ENCODE peak calls at places on chromosome 4, in nine cellular contexts. B, F, V, L, Y, J, Z, I and H are unnamed samples.

GRCh38 chr4:3708103-3708510 is 58.1 kb upstream of the ADRA2C start:
- DNase-seq in B (no peak), F (peak), V (peak), L (no peak), Y (no peak), J (no peak), Z (no peak), I (no peak), H (no peak)

GRCh38 chr4:75786526-75786925 is 62.1 kb downstream of the USO1 start:
- DNase-seq in B (no peak), F (no peak), V (no peak), L (no peak), Y (no peak), J (no peak), Z (no peak), I (no peak), H (no peak)

GRCh38 chr4:107094332-107094731 is 58.2 kb upstream of the DKK2 start:
- DNase-seq in B (no peak), F (no peak), V (no peak), L (no peak), Y (no peak), J (no peak), Z (no peak), I (no peak), H (no peak)

GRCh38 chr4:105715692-105716278 is 7.2 kb downstream of the GSTCD start:
- DNase-seq in B (no peak), F (no peak), V (no peak), L (no peak), Y (peak), J (no peak), Z (no peak), I (peak), H (no peak)

GRCh38 chr4:140102406-140102805 is 51.6 kb downstream of the MAML3 start:
- DNase-seq in B (no peak), F (no peak), V (no peak), L (no peak), Y (no peak), J (no peak), Z (no peak), I (no peak), H (no peak)

GRCh38 chr4:85901500-85901899 is 426.6 kb downstream of the ARHGAP24 start:
- DNase-seq in B (no peak), F (no peak), V (no peak), L (no peak), Y (no peak), J (no peak), Z (no peak), I (no peak), H (no peak)

GRCh38 chr4:125315571-125316390 is 1.0 kb downstream of the FAT4 start:
- DNase-seq in B (peak), F (peak), V (peak), L (peak), Y (peak), J (peak), Z (no peak), I (no peak), H (no peak)

GRCh38 chr4:88957570-88957969 is 99.4 kb downstream of the FAM13A start:
- DNase-seq in B (no peak), F (no peak), V (no peak), L (no peak), Y (no peak), J (no peak), Z (no peak), I (no peak), H (no peak)

GRCh38 chr4:87120411-87121162 is 99.8 kb downstream of the KLHL8 start:
- DNase-seq in B (no peak), F (no peak), V (peak), L (peak), Y (no peak), J (no peak), Z (no peak), I (no peak), H (no peak)

GRCh38 chr4:122914292-122914904 is 8.0 kb downstream of the NUDT6 start:
- DNase-seq in B (no peak), F (no peak), V (no peak), L (no peak), Y (peak), J (no peak), Z (no peak), I (no peak), H (no peak)

GRCh38 chr4:122775039-122775438 is 42.5 kb downstream of the BBS12 start:
- DNase-seq in B (no peak), F (no peak), V (no peak), L (no peak), Y (no peak), J (no peak), Z (no peak), I (no peak), H (no peak)

GRCh38 chr4:94036964-94037363 is 170.7 kb upstream of the SMARCAD1 start:
- DNase-seq in B (no peak), F (no peak), V (no peak), L (no peak), Y (peak), J (no peak), Z (no peak), I (no peak), H (no peak)

GRCh38 chr4:184416913-184417734 is 57.2 kb downstream of the IRF2 start:
- DNase-seq in B (no peak), F (no peak), V (no peak), L (peak), Y (peak), J (no peak), Z (no peak), I (no peak), H (no peak)

GRCh38 chr4:40908297-40908696 is 158.5 kb downstream of the NSUN7 start:
- DNase-seq in B (peak), F (no peak), V (no peak), L (peak), Y (no peak), J (no peak), Z (no peak), I (no peak), H (no peak)

GRCh38 chr4:55635282-55635681 is 816 bp downstream of the NMU start:
- DNase-seq in B (no peak), F (no peak), V (no peak), L (no peak), Y (no peak), J (no peak), Z (no peak), I (no peak), H (no peak)

DNA sequence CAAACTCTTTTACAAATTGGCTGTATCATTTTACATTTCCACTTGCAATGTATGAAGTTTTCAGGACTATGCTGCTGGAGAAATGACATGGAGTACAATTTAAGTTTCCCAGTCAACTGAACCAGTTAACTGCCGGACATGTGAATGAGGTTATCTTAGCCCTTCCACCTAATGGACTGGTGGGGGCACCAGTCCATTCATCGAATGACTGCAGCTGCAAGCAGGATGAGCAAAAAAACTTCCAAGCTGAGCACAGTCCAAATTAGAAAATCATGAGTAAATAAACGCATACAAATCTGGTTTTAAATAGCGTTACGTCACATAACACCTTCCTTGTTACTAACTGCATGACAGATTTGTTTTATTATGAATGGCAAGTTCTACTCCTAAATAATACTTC is 1131.5 kb downstream of the PCDH18 start:
- DNase-seq in B (no peak), F (no peak), V (no peak), L (no peak), Y (no peak), J (no peak), Z (no peak), I (no peak), H (no peak)
- TF ChIP-seq CTCF in B (peak), F (no peak), V (no peak), L (no peak), Y (no peak), J (no peak), Z (no peak), I (peak), H (no peak)

GRCh38 chr4:169283114-169283509 is 12.4 kb upstream of the SH3RF1 start:
- DNase-seq in B (no peak), F (no peak), V (no peak), L (no peak), Y (no peak), J (no peak), Z (no peak), I (peak), H (no peak)

GRCh38 chr4:169282429-169283113 is 11.8 kb upstream of the SH3RF1 start:
- DNase-seq in B (no peak), F (no peak), V (no peak), L (no peak), Y (no peak), J (no peak), Z (no peak), I (no peak), H (no peak)

DNA sequence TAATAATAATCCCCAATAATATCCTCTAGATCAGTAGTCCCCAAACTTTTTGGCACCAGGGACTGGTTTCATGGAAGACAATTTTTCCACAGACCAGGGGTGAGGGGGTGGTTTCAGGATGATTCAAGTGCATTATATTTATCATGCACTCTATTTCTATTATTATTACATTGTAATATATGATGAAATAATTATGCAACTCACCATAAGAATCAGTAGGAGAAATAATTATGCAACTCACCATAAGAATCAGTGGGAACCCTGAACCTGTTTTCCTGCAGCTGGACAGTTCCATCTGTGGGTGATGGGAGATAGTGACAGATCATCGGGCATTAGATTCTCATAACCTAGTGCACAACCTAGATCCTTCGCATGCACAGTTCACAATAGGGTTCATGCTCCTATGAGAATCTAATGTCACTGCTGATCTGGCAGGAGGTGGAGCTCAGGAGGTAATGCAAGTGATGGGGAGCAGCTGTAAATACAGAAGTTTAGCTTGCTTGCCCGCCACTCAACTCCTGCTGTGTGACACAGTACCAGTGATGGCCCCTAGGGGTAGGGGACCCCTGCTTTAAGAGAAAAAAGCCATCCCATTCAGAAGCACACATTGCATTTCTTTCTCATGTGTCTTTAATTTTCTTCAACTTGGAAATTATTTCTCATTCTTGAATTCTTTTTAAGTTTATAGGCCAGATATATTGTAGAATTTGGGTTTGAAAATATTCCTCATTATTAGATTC is 16.0 kb upstream of the SH3RF1 start:
- DNase-seq in B (peak), F (no peak), V (no peak), L (no peak), Y (no peak), J (no peak), Z (no peak), I (no peak), H (no peak)
- TF ChIP-seq CTCF in B (peak), F (no peak), V (no peak), L (no peak), Y (peak), J (peak), Z (no peak), I (peak), H (no peak)

GRCh38 chr4:37467223-37467622 is 219.0 kb downstream of the RELL1 start:
- DNase-seq in B (no peak), F (no peak), V (no peak), L (no peak), Y (no peak), J (no peak), Z (no peak), I (no peak), H (no peak)

GRCh38 chr4:37471971-37472370 is 214.2 kb downstream of the RELL1 start:
- DNase-seq in B (no peak), F (no peak), V (peak), L (peak), Y (no peak), J (no peak), Z (no peak), I (no peak), H (no peak)

GRCh38 chr4:37467824-37468223 is 218.4 kb downstream of the RELL1 start:
- DNase-seq in B (no peak), F (no peak), V (no peak), L (no peak), Y (no peak), J (no peak), Z (no peak), I (no peak), H (no peak)

GRCh38 chr4:37469286-37469685 is 216.9 kb downstream of the RELL1 start:
- DNase-seq in B (no peak), F (no peak), V (no peak), L (no peak), Y (no peak), J (no peak), Z (no peak), I (no peak), H (no peak)

GRCh38 chr4:37470243-37470642 is 215.9 kb downstream of the RELL1 start:
- DNase-seq in B (no peak), F (no peak), V (no peak), L (no peak), Y (no peak), J (no peak), Z (no peak), I (no peak), H (no peak)
- TF ChIP-seq CTCF in B (no peak), F (no peak), V (no peak), L (no peak), Y (no peak), J (no peak), Z (no peak), I (no peak), H (no peak)

DNA sequence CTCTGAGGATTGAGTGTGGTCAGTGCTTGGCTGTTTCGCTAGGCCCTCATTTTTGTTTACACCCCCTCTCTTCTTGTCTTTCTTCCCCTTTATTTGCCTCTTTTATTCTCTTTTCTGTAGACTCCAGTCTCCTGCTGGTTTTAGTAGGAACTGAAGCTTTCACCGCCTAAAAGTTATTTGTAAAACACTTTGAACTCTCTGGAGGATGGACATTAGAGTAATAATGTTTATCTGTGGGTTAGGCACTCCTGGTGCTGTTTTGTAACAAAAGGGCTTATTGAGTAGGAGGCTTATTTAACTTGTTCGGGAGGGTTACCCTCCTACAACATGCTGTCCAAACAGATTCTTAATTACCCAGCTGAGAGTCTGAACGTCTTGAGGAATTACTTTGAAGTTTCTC is 1.6 kb upstream of the ARHGAP10 start:
- DNase-seq in B (no peak), F (no peak), V (no peak), L (no peak), Y (no peak), J (no peak), Z (no peak), I (no peak), H (no peak)
- TF ChIP-seq CTCF in B (no peak), F (no peak), V (no peak), L (no peak), Y (no peak), J (no peak), Z (no peak), I (peak), H (no peak)

GRCh38 chr4:33386761-33387160 is 2666.6 kb downstream of the PCDH7 start:
- DNase-seq in B (no peak), F (no peak), V (no peak), L (no peak), Y (no peak), J (no peak), Z (no peak), I (no peak), H (no peak)
- TF ChIP-seq CTCF in B (peak), F (no peak), V (no peak), L (no peak), Y (no peak), J (no peak), Z (no peak), I (peak), H (no peak)

GRCh38 chr4:1364748-1365147 is 17.7 kb downstream of the UVSSA start:
- DNase-seq in B (no peak), F (no peak), V (no peak), L (no peak), Y (no peak), J (no peak), Z (no peak), I (no peak), H (no peak)
- TF ChIP-seq CTCF in B (no peak), F (no peak), V (no peak), L (no peak), Y (no peak), J (no peak), Z (no peak), I (no peak), H (no peak)

GRCh38 chr4:6779667-6780565 is 2.6 kb upstream of the KIAA0232 start:
- DNase-seq in B (peak), F (no peak), V (no peak), L (no peak), Y (no peak), J (no peak), Z (no peak), I (no peak), H (no peak)
- TF ChIP-seq CTCF in B (no peak), F (no peak), V (no peak), L (no peak), Y (no peak), J (no peak), Z (no peak), I (no peak), H (no peak)